ENCODE peak calls at places on chromosomes 2 and 18, in five cellular contexts. U is H7; P is stimulated activated CD8-positive, alpha-beta memory T cell treated with anti-CD3 and anti-CD28 coated beads, Interleukin-4, amount 100 ng/mL, for 1 hour; A is activated naive CD4-positive, alpha-beta T cell treated with anti-CD3 and anti-CD28 coated beads, Interleukin-2, amount 50 U/mL, for 72 hours; J is fibroblast of pulmonary artery. B is an unnamed sample.

GRCh38 chr2:88692187-88692586 is 714 bp downstream of the RPIA start:
- DNase-seq in P (no peak), A (no peak), J (peak), U (peak), B (peak)

GRCh38 chr2:114068438-114068837 is 178.5 kb downstream of the ACTR3 start:
- DNase-seq in U (peak), P (no peak), A (no peak), J (peak), B (no peak)

GRCh38 chr2:190627881-190628412 is 20.9 kb upstream of the NAB1 start:
- DNase-seq in P (no peak), A (no peak), J (peak), U (peak), B (no peak)

GRCh38 chr2:64987963-64988419 is 1.2 kb upstream of the SLC1A4 start:
- DNase-seq in J (no peak), U (no peak), P (no peak), A (no peak), B (peak)

GRCh38 chr2:70888389-70888924 is 47.2 kb upstream of the ATP6V1B1 start:
- DNase-seq in A (no peak), J (no peak), U (peak), P (no peak), B (no peak)

GRCh38 chr2:12539771-12540170 is 177.0 kb upstream of the TRIB2 start:
- DNase-seq in P (no peak), A (no peak), U (no peak), J (no peak), B (no peak)

GRCh38 chr2:63218800-63219511 is 168.3 kb downstream of the OTX1 start:
- DNase-seq in J (no peak), P (no peak), A (no peak), U (no peak), B (no peak)

GRCh38 chr2:168538534-168538933 is 82.5 kb downstream of the CERS6 start:
- DNase-seq in U (no peak), J (no peak), P (no peak), A (no peak), B (no peak)

GRCh38 chr18:11849845-11850747 is 1.1 kb upstream of the CHMP1B start:
- DNase-seq in P (peak), A (peak), J (peak), U (no peak), B (peak)

GRCh38 chr2:21441442-21441841 is 317.7 kb downstream of the TDRD15 start:
- DNase-seq in J (no peak), P (no peak), U (no peak), A (no peak), B (no peak)

GRCh38 chr18:77067315-77068061 is 65.1 kb downstream of the MBP start:
- DNase-seq in A (peak), U (no peak), J (peak), P (peak), B (peak)

B was measured in fibroblast of villous mesenchyme.